ENCODE peak calls at places on chromosomes 2 and 18, in eight cellular contexts. U is dorsolateral prefrontal cortex; M is neural crest cell; T is fibroblast of the aortic adventitia; F is activated T-cell treated with anti-CD3 and anti-CD28 coated beads, Interleukin-2, amount 50 U/mL, for 48 hours; O is activated CD4-positive, alpha-beta T cell treated with anti-CD3 and anti-CD28 coated beads, Interleukin-2, amount 10 ng/mL, durations not matched to agents 24 days and 14 days; N is AML-193; Z is LoVo. H is an unnamed sample.

GRCh38 chr2:83971547-83971946 is 487.5 kb downstream of the SUCLG1 start:
- DNase-seq in Z (no peak), T (no peak), F (no peak), U (no peak), M (no peak), O (no peak), N (no peak), H (no peak)

GRCh38 chr2:20728114-20728758 is 61.3 kb downstream of the GDF7 start:
- DNase-seq in T (peak), U (no peak), M (no peak), N (no peak), O (no peak), Z (no peak), F (no peak), H (peak)

GRCh38 chr2:89833780-89834117 is 1142.3 kb downstream of the RPIA start:
- DNase-seq in T (peak), M (no peak), O (no peak), Z (no peak), U (no peak), N (no peak), F (no peak), H (peak)

GRCh38 chr2:119546446-119546765 is 2.2 kb downstream of the CFAP221 start:
- DNase-seq in F (no peak), U (no peak), O (no peak), T (no peak), N (no peak), M (no peak), Z (no peak), H (no peak)

GRCh38 chr2:165524720-165525119 is 55.2 kb downstream of the CSRNP3 start:
- DNase-seq in N (no peak), Z (no peak), M (no peak), F (no peak), U (no peak), T (no peak), O (no peak), H (no peak)

GRCh38 chr2:19702267-19702666 is 199.5 kb downstream of the TTC32 start:
- DNase-seq in T (no peak), O (no peak), N (no peak), F (no peak), U (no peak), M (no peak), Z (no peak), H (no peak)

GRCh38 chr2:238169021-238169707 is 10.4 kb downstream of the ERFE start:
- DNase-seq in N (no peak), T (peak), F (no peak), M (no peak), U (no peak), Z (no peak), O (no peak), H (peak)

GRCh38 chr2:172647439-172647838 is 88.2 kb upstream of the RAPGEF4 start:
- DNase-seq in T (peak), Z (no peak), O (no peak), U (no peak), M (no peak), N (no peak), F (no peak), H (peak)

GRCh38 chr2:46294185-46294836 is 2.9 kb upstream of the EPAS1 start:
- DNase-seq in Z (no peak), F (peak), M (no peak), O (peak), T (no peak), U (no peak), N (peak), H (peak)

GRCh38 chr2:96396095-96396494 is 60.5 kb downstream of the NCAPH start:
- DNase-seq in O (no peak), N (peak), M (no peak), F (no peak), Z (no peak), U (no peak), T (no peak), H (no peak)

GRCh38 chr2:240952496-240953246 is 45.7 kb upstream of the SNED1 start:
- DNase-seq in N (no peak), F (no peak), U (no peak), O (no peak), M (no peak), Z (no peak), T (no peak), H (no peak)

GRCh38 chr2:106115250-106115649 is 78.9 kb downstream of the UXS1 start:
- DNase-seq in T (peak), Z (peak), O (no peak), U (no peak), N (peak), F (no peak), M (no peak), H (peak)

GRCh38 chr2:12979066-12979465 is 262.3 kb downstream of the TRIB2 start:
- DNase-seq in F (no peak), Z (no peak), O (no peak), M (no peak), T (no peak), U (no peak), N (peak), H (peak)

GRCh38 chr18:23930002-23930401 is 84.6 kb upstream of the TTC39C start:
- DNase-seq in Z (no peak), N (no peak), M (no peak), U (no peak), O (no peak), T (no peak), F (no peak), H (no peak)

GRCh38 chr18:21458788-21459187 is 141.7 kb downstream of the ESCO1 start:
- DNase-seq in O (no peak), F (no peak), U (no peak), T (no peak), M (no peak), N (no peak), Z (no peak), H (no peak)

GRCh38 chr2:162343492-162343823 is 474 bp upstream of the GCA start:
- DNase-seq in M (no peak), T (no peak), F (no peak), Z (no peak), N (no peak), U (no peak), O (no peak), H (no peak)

GRCh38 chr2:70258532-70258875 is 567 bp downstream of the PCYOX1 start:
- DNase-seq in U (peak), M (no peak), N (no peak), T (peak), F (no peak), Z (no peak), O (no peak), H (peak)

GRCh38 chr2:130963058-130963848 is 126.5 kb downstream of the ARHGEF4 start:
- DNase-seq in N (no peak), M (peak), O (peak), T (no peak), Z (no peak), F (no peak), U (peak), H (no peak)

GRCh38 chr18:8478166-8478967 is 130.9 kb upstream of the RAB12 start:
- DNase-seq in U (peak), T (peak), Z (peak), M (peak), O (peak), F (peak), N (peak), H (peak)

GRCh38 chr2:102107741-102108070 is 34.8 kb upstream of the IL1R1 start:
- DNase-seq in Z (peak), U (no peak), O (no peak), N (no peak), T (peak), M (no peak), F (no peak), H (peak)